ENCODE peak calls at places on chromosomes 4 and X, in five cellular contexts. I is hepatocyte, F is AG08396, Y is tibial artery, R is foreskin fibroblast. H is an unnamed sample.

GRCh38 chrX:1385824-1386223 is 6.1 kb downstream of the SLC25A6 start:
- DNase-seq in I (no peak), F (no peak), Y (peak; percentile 57), R (no peak), H (no peak)

GRCh38 chr4:185106353-185106752 is 36.7 kb upstream of the SLC25A4 start:
- DNase-seq in I (no peak), F (no peak), Y (no peak), R (no peak), H (no peak)

GRCh38 chr4:85370400-85371032 is 104.4 kb upstream of the ARHGAP24 start:
- DNase-seq in I (peak; percentile 58), F (peak; percentile 10), Y (no peak), R (peak; percentile 74), H (peak; percentile 35)

GRCh38 chrX:47458528-47458927 is 24.5 kb downstream of the ZNF41 start:
- DNase-seq in I (no peak), F (no peak), Y (no peak), R (no peak), H (peak; percentile 1)

GRCh38 chr4:28518781-28519180 is 1658.1 kb downstream of the STIM2 start:
- DNase-seq in I (no peak), F (no peak), Y (no peak), R (peak; percentile 14), H (no peak)

GRCh38 chr4:107473126-107473525 is 246.9 kb downstream of the PAPSS1 start:
- DNase-seq in I (no peak), F (no peak), Y (no peak), R (no peak), H (no peak)

GRCh38 chr4:2469192-2469984 is 482 bp downstream of the RNF4 start:
- DNase-seq in I (peak; percentile 66), F (peak; percentile 71), Y (no peak), R (peak; percentile 69), H (peak; percentile 70)

GRCh38 chr4:150321113-150321512 is 242.9 kb downstream of the DCLK2 start:
- DNase-seq in I (no peak), F (no peak), Y (no peak), R (no peak), H (no peak)

GRCh38 chrX:106954041-106954440 is 33.8 kb downstream of the CLDN2 start:
- DNase-seq in I (no peak), F (no peak), Y (no peak), R (no peak), H (no peak)

GRCh38 chr4:40550900-40551546 is 78.6 kb downstream of the RBM47 start:
- DNase-seq in I (peak; percentile 59), F (no peak), Y (no peak), R (peak; percentile 44), H (peak; percentile 74)

GRCh38 chr4:21097026-21097425 is 396.8 kb downstream of the PACRGL start:
- DNase-seq in I (no peak), F (no peak), Y (no peak), R (peak; percentile 1), H (no peak)

GRCh38 chrX:107894038-107894437 is 68.4 kb downstream of the MID2 start:
- DNase-seq in I (peak; percentile 59), F (peak; percentile 21), Y (no peak), R (peak; percentile 62), H (peak; percentile 56)

GRCh38 chrX:23737413-23737812 is 5.7 kb downstream of the ACOT9 start:
- DNase-seq in I (no peak), F (no peak), Y (no peak), R (peak; percentile 39), H (no peak)

GRCh38 chr4:15653864-15654391 is 1.2 kb downstream of the FBXL5 start:
- DNase-seq in I (peak; percentile 21), F (peak; percentile 43), Y (no peak), R (peak; percentile 70), H (peak; percentile 44)

GRCh38 chrX:129529685-129530281 is 6.5 kb upstream of the SMARCA1 start:
- DNase-seq in I (peak; percentile 18), F (no peak), Y (no peak), R (peak; percentile 7), H (no peak)

GRCh38 chr4:8355864-8356565 is 84.5 kb downstream of the ACOX3 start:
- DNase-seq in I (no peak), F (no peak), Y (no peak), R (peak; percentile 42), H (no peak)

GRCh38 chr4:159051245-159052071 is 51.4 kb upstream of the RAPGEF2 start:
- DNase-seq in I (no peak), F (no peak), Y (no peak), R (peak; percentile 15), H (peak; percentile 10)

GRCh38 chr4:37453361-37454262 is 209.1 kb downstream of the NWD2 start:
- DNase-seq in I (peak; percentile 91), F (peak; percentile 49), Y (peak; percentile 64), R (peak; percentile 38), H (peak; percentile 85)

GRCh38 chr4:6568148-6568547 is 6.8 kb upstream of the MAN2B2 start:
- DNase-seq in I (no peak), F (no peak), Y (no peak), R (no peak), H (no peak)

GRCh38 chr4:21802406-21802805 is 146.2 kb downstream of the KCNIP4 start:
- DNase-seq in I (no peak), F (peak; percentile 23), Y (no peak), R (peak; percentile 68), H (no peak)

GRCh38 chr4:1050486-1051213 is 39.2 kb downstream of the FGFRL1 start:
- DNase-seq in I (no peak), F (no peak), Y (peak; percentile 60), R (no peak), H (peak; percentile 34)

GRCh38 chr4:97395980-97396562 is 747.2 kb downstream of the STPG2 start:
- DNase-seq in I (no peak), F (no peak), Y (no peak), R (no peak), H (no peak)

GRCh38 chr4:22336822-22337221 is 179.0 kb downstream of the ADGRA3 start:
- DNase-seq in I (no peak), F (no peak), Y (no peak), R (no peak), H (no peak)

GRCh38 chr4:150235317-150235716 is 157.1 kb downstream of the DCLK2 start:
- DNase-seq in I (no peak), F (no peak), Y (no peak), R (no peak), H (no peak)

GRCh38 chrX:7191681-7192110 is 43.7 kb upstream of the PUDP start:
- DNase-seq in I (no peak), F (no peak), Y (no peak), R (peak; percentile 24), H (no peak)

GRCh38 chrX:122866527-122866926 is 317.6 kb upstream of the GRIA3 start:
- DNase-seq in I (peak; percentile 16), F (no peak), Y (no peak), R (peak; percentile 83), H (no peak)

GRCh38 chr4:184534511-184535391 is 60.4 kb upstream of the IRF2 start:
- DNase-seq in I (peak; percentile 29), F (peak; percentile 56), Y (no peak), R (peak; percentile 54), H (peak; percentile 37)

GRCh38 chr4:152166567-152166966 is 369.3 kb downstream of the FBXW7 start:
- DNase-seq in I (peak; percentile 40), F (peak; percentile 20), Y (no peak), R (peak; percentile 4), H (no peak)

GRCh38 chrX:1020634-1021166 is 191.7 kb downstream of the CRLF2 start:
- DNase-seq in I (no peak), F (no peak), Y (no peak), R (no peak), H (no peak)

GRCh38 chr4:144591401-144591800 is 54.6 kb upstream of the HHIP start:
- DNase-seq in I (peak; percentile 58), F (no peak), Y (no peak), R (peak; percentile 95), H (no peak)

GRCh38 chr4:106809083-106809482 is 227.0 kb downstream of the DKK2 start:
- DNase-seq in I (peak; percentile 49), F (peak; percentile 5), Y (no peak), R (peak; percentile 68), H (peak; percentile 20)

GRCh38 chrX:154476821-154477220 is 2.3 kb downstream of the LAGE3 start:
- DNase-seq in I (no peak), F (no peak), Y (no peak), R (no peak), H (no peak)

GRCh38 chr4:108369035-108369655 is 200.4 kb upstream of the LEF1 start:
- DNase-seq in I (no peak), F (no peak), Y (no peak), R (no peak), H (no peak)

GRCh38 chrX:31506360-31506759 is 434.5 kb upstream of the FTHL17 start:
- DNase-seq in I (no peak), F (no peak), Y (no peak), R (no peak), H (no peak)